ENCODE peak calls at places on chromosomes 3 and 15, in four cellular contexts. Y, K, T and L are unnamed samples.

GRCh38 chr3:169244119-169244864 is 419.2 kb downstream of the MECOM start:
- DNase-seq in Y (no peak), K (peak; percentile 9), T (no peak), L (no peak)

GRCh38 chr15:91572110-91572509 is 281.4 kb upstream of the SLCO3A1 start:
- DNase-seq in Y (no peak), K (no peak), T (no peak), L (no peak)

GRCh38 chr15:63067976-63068743 is 25.6 kb downstream of the TPM1 start:
- DNase-seq in Y (no peak), K (no peak), T (no peak), L (no peak)

GRCh38 chr15:59616390-59616789 is 4.8 kb downstream of the GCNT3 start:
- DNase-seq in Y (no peak), K (no peak), T (no peak), L (no peak)

GRCh38 chr15:35115155-35115725 is 30.1 kb upstream of the NANOGP8 start:
- DNase-seq in Y (no peak), K (peak; percentile 5), T (no peak), L (no peak)

GRCh38 chr3:48425281-48425812 is 4.5 kb downstream of the PLXNB1 start:
- DNase-seq in Y (peak; percentile 62), K (no peak), T (no peak), L (peak; percentile 79)

GRCh38 chr3:63048365-63048764 is 173.1 kb upstream of the CADPS start:
- DNase-seq in Y (no peak), K (no peak), T (no peak), L (no peak)

GRCh38 chr3:99789322-99789721 is 28.3 kb upstream of the CMSS1 start:
- DNase-seq in Y (no peak), K (peak; percentile 72), T (peak; percentile 79), L (no peak)

GRCh38 chr3:150511096-150511670 is 35.1 kb downstream of the SERP1 start:
- DNase-seq in Y (no peak), K (no peak), T (no peak), L (no peak)

GRCh38 chr15:62403164-62403809 is 238.2 kb upstream of the C2CD4B start:
- DNase-seq in Y (no peak), K (peak; percentile 63), T (peak; percentile 78), L (no peak)

GRCh38 chr3:52446631-52447511 is 2.0 kb upstream of the SEMA3G start:
- DNase-seq in Y (peak; percentile 67), K (peak; percentile 43), T (no peak), L (peak; percentile 32)

GRCh38 chr15:65971741-65971995 is 102.4 kb downstream of the RAB11A start:
- DNase-seq in Y (no peak), K (no peak), T (no peak), L (no peak)

GRCh38 chr3:158672293-158673176 is at the start of gene LXN:
- DNase-seq in Y (peak; percentile 32), K (peak; percentile 81), T (peak; percentile 73), L (peak; percentile 12)

GRCh38 chr15:90059208-90059985 is 42.9 kb downstream of the IDH2 start:
- DNase-seq in Y (peak; percentile 42), K (no peak), T (no peak), L (no peak)

GRCh38 chr3:52319921-52320595 is 3.9 kb downstream of the DNAH1 start:
- DNase-seq in Y (no peak), K (no peak), T (no peak), L (no peak)

GRCh38 chr3:119647843-119648575 is 12.4 kb downstream of the POPDC2 start:
- DNase-seq in Y (no peak), K (no peak), T (no peak), L (no peak)